ENCODE peak calls at places on chromosomes 13 and 19, in six cellular contexts. K, Q, R, M, L and X are unnamed samples.

GRCh38 chr19:18649371-18650047 is 12.7 kb downstream of the KLHL26 start:
- DNase-seq in K (peak; percentile 68), Q (no peak), R (no peak), M (no peak), L (peak; percentile 47), X (peak; percentile 30)

GRCh38 chr19:31171936-31172335 is 177.3 kb downstream of the TSHZ3 start:
- DNase-seq in K (no peak), Q (no peak), R (no peak), M (no peak), L (no peak), X (no peak)

GRCh38 chr19:12365094-12365371 is 450 bp downstream of the ZNF442 start:
- DNase-seq in K (no peak), Q (no peak), R (no peak), M (no peak), L (peak; percentile 38), X (peak; percentile 11)

GRCh38 chr19:7978196-7978825 is 27.1 kb downstream of the ELAVL1 start:
- DNase-seq in K (no peak), Q (no peak), R (no peak), M (no peak), L (no peak), X (no peak)

GRCh38 chr19:616732-617526 is 16.4 kb downstream of the POLRMT start:
- DNase-seq in K (no peak), Q (no peak), R (no peak), M (no peak), L (no peak), X (no peak)

GRCh38 chr13:112986946-112987345 is 17.9 kb downstream of the MCF2L start:
- DNase-seq in K (no peak), Q (no peak), R (no peak), M (no peak), L (no peak), X (no peak)

GRCh38 chr13:50713849-50714248 is 129.6 kb downstream of the DLEU7 start:
- DNase-seq in K (no peak), Q (no peak), R (no peak), M (no peak), L (peak; percentile 46), X (peak; percentile 81)

GRCh38 chr19:14434543-14435319 is 1.6 kb downstream of the PKN1 start:
- DNase-seq in K (peak; percentile 79), Q (no peak), R (no peak), M (no peak), L (peak; percentile 86), X (peak; percentile 86)

GRCh38 chr19:5578094-5578846 is 10.5 kb upstream of the TINCR start:
- DNase-seq in K (peak; percentile 76), Q (peak; percentile 46), R (peak; percentile 38), M (no peak), L (peak; percentile 48), X (peak; percentile 48)

GRCh38 chr13:39274926-39275325 is 236.7 kb downstream of the NHLRC3 start:
- DNase-seq in K (no peak), Q (no peak), R (no peak), M (no peak), L (no peak), X (no peak)

GRCh38 chr19:47723573-47723923 is 10.3 kb downstream of the EHD2 start:
- DNase-seq in K (peak; percentile 68), Q (no peak), R (no peak), M (no peak), L (peak; percentile 92), X (peak; percentile 94)
- H3K4me3 ChIP-seq in K (no peak overlapping the region), Q (no peak overlapping the region), R (no peak overlapping the region), M (peak overlapping the region; percentile 32), L (no peak overlapping the region), X (peak overlapping the region; percentile 5)

DNA sequence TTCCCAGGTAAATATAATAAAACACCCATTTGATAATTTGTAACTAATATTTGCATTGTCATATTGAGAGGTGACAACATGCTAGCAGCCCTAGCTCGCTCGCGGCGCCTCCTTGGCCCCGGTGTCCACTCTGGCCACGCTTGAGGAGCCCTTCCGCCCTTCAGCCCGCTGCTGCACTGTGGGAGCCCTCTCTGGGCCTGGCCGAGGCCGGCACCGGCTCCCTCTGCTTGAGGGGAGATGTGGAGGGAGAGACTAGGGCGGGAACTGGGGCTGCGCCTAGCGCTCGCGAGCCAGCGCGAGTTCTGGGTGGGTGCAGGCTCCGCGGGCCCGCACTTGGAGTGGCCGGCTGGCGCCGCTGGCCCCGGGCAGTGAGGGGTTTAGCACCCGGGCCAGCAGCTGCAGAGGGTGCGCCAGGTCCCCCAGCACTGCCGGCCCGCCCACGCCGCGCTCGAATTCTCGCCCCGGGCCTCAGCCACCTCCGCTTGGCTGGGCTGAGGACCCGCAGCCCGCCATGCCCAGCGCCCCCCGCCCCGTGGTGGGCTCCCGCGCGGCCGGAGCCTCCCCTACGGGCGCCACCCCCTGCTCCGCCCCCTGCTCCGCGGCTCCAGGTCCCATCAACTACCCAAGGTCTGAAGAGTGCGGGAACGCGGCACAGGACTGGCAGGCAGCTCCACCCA is 594.4 kb downstream of the SLITRK6 start:
- DNase-seq in K (no peak), Q (no peak), R (no peak), M (no peak), L (no peak), X (no peak)
- TF ChIP-seq CTCF in K (no peak), Q (no peak), R (no peak), M (no peak), L (no peak), X (no peak)

GRCh38 chr13:40680659-40681323 is 14.3 kb upstream of the FOXO1 start:
- DNase-seq in K (no peak), Q (no peak), R (no peak), M (no peak), L (no peak), X (no peak)

GRCh38 chr13:40677064-40677463 is 10.6 kb upstream of the FOXO1 start:
- DNase-seq in K (no peak), Q (no peak), R (no peak), M (no peak), L (no peak), X (no peak)

GRCh38 chr13:40679586-40679985 is 13.1 kb upstream of the FOXO1 start:
- DNase-seq in K (no peak), Q (no peak), R (no peak), M (no peak), L (no peak), X (no peak)

GRCh38 chr13:40682449-40683240 is 16.2 kb upstream of the FOXO1 start:
- DNase-seq in K (no peak), Q (no peak), R (no peak), M (no peak), L (peak; percentile 60), X (peak; percentile 49)

DNA sequence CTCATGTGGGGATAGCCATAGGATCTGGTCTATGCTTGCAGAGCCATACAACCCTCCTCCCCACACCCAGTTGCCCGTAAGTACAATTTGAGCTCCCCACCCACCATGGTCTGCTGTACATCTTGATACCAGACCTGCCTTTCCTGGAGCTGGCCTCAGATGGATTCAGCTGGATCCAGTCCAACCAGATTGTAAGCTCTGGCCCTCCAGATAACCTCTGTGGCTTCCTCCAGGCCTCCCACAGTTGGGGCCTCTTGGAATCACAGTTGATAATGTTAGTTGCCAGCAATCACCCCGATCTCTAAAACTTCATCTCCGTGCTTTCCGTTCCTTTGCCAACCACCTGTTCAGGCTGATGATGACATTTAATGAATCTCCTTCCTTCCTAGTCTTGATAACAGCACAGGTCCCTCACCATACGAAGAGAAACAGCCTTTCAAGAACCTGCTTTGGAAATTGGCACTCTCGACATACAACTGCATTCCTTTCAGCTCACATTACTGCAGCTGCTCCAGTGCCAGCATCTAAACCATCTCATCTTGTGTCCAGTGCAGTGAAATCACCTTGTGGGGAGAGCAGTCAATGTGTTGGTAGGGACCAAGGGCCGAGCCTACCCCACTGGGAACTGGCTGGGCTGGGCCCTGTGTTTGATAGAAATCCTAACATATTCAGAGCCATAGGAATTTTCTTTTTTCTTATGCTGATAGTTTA is 15.1 kb upstream of the FOXO1 start:
- DNase-seq in K (no peak), Q (no peak), R (no peak), M (no peak), L (peak; percentile 48), X (no peak)
- H3K4me3 ChIP-seq in K (no peak overlapping the region), Q (no peak overlapping the region), R (no peak overlapping the region), M (no peak overlapping the region), L (no peak overlapping the region), X (no peak overlapping the region)

DNA sequence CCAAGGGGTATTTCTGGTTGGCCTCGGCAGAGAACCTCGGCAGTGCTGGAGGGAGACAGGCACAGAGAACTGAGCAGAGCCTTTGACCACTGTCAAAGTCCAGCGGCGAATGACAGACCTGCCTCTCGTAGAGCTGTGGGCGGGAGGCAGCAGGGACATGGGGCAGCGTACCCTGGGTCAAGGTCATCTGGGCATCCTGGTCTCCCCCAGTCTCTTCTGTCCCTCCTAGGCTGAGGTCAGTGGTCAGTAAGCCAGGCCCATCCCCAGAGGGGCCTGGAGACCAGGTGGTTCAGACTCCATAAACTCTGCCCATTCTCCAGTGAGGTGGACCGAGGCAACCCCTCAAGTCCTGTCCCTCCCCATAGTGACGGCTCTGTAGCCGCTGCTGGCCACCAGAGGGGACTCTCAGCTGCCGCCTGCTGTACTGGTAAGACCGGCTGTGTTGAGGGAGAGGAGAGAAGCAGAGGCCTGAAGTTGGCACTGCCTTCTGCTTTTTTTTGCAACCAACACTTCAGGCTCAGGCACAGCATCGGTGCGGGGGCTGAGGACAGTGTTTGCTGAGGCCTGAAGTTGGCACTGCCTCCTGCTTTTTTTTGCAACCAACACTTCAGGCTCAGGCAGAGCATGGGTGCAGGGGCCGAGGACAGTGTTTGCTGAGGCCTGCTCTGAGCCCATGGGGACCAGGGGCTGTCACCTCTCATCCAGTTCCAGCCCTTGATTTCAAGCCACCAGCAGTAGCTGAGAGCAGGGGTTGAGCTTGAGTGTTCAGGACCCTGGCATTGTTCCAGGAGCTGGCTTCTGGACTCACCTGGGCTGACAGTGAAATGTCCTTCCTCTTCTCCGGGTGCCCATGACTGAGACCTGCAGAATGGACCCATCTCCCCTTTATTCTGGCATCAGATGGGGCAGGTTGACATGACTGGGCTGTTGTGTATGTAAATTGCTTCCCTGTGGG is at the start of gene PGLYRP2:
- DNase-seq in K (no peak), Q (no peak), R (no peak), M (no peak), L (no peak), X (no peak)
- TF ChIP-seq CTCF in K (no peak), Q (no peak), R (no peak), M (peak; percentile 15), L (peak; percentile 12), X (no peak)